ENCODE peak calls at places on chromosomes 1 and 21, in five cellular contexts. D is HFF-Myc, T is GM06990, P is tibial artery, C is hepatocyte. H is an unnamed sample.

GRCh38 chr1:25689686-25690381 is 73.2 kb downstream of the MAN1C1 start:
- DNase-seq in C (no peak), P (no peak), T (no peak), D (no peak), H (no peak)

GRCh38 chr1:233304489-233305102 is 9.1 kb upstream of the PCNX2 start:
- DNase-seq in D (no peak), C (peak), T (no peak), P (no peak), H (no peak)

GRCh38 chr1:209667701-209668100 is 7.5 kb upstream of the G0S2 start:
- DNase-seq in T (no peak), C (no peak), D (no peak), P (no peak), H (no peak)

GRCh38 chr1:180632326-180633088 is 685 bp downstream of the XPR1 start:
- DNase-seq in C (peak), D (no peak), P (no peak), T (no peak), H (no peak)

GRCh38 chr1:74505133-74505532 is 7.3 kb downstream of the LRRC53 start:
- DNase-seq in D (no peak), C (peak), P (no peak), T (no peak), H (no peak)

GRCh38 chr1:15943515-15944307 is 32.2 kb downstream of the ZBTB17 start:
- DNase-seq in T (no peak), D (no peak), P (no peak), C (no peak), H (no peak)

GRCh38 chr1:157399984-157400382 is 152.3 kb downstream of the FCRL5 start:
- DNase-seq in C (peak), P (no peak), T (no peak), D (no peak), H (no peak)

GRCh38 chr1:210541680-210542358 is 213.1 kb downstream of the HHAT start:
- DNase-seq in C (no peak), D (no peak), T (no peak), P (no peak), H (no peak)

GRCh38 chr1:41662656-41663437 is 178.4 kb upstream of the EDN2 start:
- DNase-seq in T (peak), P (peak), D (no peak), C (peak), H (no peak)

GRCh38 chr1:54884135-54884586 is 2.8 kb downstream of the DHCR24 start:
- DNase-seq in P (no peak), T (no peak), D (no peak), C (no peak), H (no peak)

GRCh38 chr1:50582346-50582745 is 159.1 kb upstream of the DMRTA2 start:
- DNase-seq in T (no peak), D (no peak), P (no peak), C (no peak), H (no peak)
- TF ChIP-seq CTCF in T (no peak), D (no peak), P (no peak), C (no peak), H (no peak)

GRCh38 chr1:51296379-51297357 is 33.7 kb downstream of the TTC39A start:
- DNase-seq in P (peak), D (peak), T (peak), C (peak), H (no peak)
- H3K4me3 ChIP-seq in P (peak), D (no peak), T (peak), C (no peak), H (peak)

GRCh38 chr1:214660900-214661299 is 57.9 kb downstream of the CENPF start:
- DNase-seq in D (peak), P (no peak), T (no peak), C (peak), H (peak)
- TF ChIP-seq CTCF in D (peak), P (no peak), T (no peak), C (peak), H (peak)

DNA sequence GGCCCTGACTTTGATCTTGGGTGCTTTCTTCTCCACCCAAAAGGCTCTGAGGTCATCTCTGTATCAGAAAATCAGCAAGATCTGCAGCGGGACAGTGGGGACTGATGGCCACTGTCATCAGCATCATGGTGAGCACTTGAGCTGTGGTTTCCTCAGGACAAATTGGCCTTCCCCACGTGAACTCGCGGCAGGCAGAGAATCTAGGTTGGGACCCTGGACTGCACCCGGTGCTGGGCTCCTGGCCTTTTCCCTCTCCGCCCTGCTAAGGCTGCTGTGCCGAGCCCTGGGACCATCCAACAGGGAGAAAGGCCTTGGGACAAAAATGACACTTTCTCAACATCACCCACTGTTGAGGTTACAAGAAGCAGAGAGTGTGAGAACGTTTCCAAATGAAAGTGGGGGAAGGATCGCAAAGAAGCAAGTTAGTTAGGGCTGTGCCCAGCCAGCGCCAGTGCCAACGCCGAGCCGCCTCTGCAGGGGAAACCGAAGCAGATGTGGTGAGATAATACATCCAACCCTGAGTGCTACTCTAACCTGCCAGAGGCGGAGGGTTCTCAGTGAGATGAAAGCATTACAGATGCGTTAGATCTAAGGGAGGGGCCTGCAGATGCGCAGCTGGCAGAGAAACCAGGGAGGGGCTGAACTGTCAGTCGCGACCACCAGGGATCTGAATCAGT is 9.1 kb upstream of the UMODL1 start:
- DNase-seq in T (no peak), C (no peak), P (no peak), D (no peak), H (no peak)
- H3K4me3 ChIP-seq in T (peak), C (no peak), P (no peak), D (no peak), H (no peak)

GRCh38 chr1:226110249-226111108 is 48.0 kb downstream of the H3-3A start:
- DNase-seq in D (no peak), P (peak), C (peak), T (peak), H (no peak)

GRCh38 chr1:226104671-226105121 is 42.2 kb downstream of the H3-3A start:
- DNase-seq in T (no peak), P (no peak), C (no peak), D (no peak), H (no peak)

GRCh38 chr1:226108935-226109828 is 46.7 kb downstream of the H3-3A start:
- DNase-seq in T (no peak), C (no peak), D (no peak), P (peak), H (no peak)

GRCh38 chr1:226109829-226110248 is 47.3 kb downstream of the H3-3A start:
- DNase-seq in T (peak), D (peak), P (peak), C (peak), H (no peak)

DNA sequence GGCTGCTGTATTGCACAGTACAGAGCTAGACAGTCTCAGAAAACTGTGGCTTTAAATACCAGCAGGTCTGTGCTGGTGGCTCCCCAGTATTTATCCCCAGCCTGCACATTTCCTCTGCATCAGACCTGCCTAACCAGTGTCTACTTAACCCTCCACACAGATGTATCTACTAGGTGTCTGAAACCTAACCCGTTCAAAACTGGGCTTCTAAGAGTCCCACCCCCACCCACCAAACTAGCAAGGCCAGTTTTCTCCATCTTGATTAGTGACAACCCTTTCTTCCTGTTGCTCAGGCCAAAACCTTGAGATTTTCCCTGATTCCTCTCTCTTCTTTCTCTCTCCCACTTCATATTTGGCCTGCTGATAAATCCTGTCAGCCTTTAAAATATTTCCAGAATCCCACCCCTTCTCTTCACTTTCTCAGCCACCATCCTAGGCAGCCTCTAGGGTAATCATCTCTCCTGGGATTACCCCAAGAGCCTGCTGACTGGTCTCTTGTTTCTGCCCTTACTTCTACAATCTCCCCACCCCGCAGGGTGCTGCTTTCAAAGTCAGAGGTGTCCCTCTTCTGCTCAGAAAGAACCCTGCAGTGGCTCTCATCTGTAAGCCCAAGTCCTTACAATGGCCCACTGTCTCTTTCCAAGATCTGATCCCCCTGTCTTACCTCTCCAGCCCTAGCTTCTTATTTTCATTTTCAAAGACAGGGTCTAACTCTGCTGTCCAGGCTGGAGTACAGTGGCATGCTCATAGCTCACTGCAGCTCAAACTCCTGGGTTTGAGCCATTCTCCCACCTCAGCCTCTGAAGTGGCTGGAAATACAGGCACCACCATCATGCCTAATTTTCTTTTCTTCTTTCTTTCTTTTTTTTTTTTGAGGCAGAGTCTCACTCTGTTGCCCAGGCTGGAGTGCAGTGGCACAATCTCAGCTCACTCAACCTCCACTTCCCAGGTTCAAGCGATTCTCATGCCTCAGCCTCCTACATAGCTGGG is 45.2 kb downstream of the H3-3A start:
- DNase-seq in P (no peak), D (no peak), T (no peak), C (no peak), H (no peak)
- TF ChIP-seq CTCF in P (no peak), D (no peak), T (peak), C (no peak), H (no peak)

GRCh38 chr1:108747128-108747827 is 804 bp downstream of the STXBP3 start:
- DNase-seq in D (peak), T (peak), P (peak), C (peak), H (peak)

GRCh38 chr1:108746382-108747127 is at the start of gene STXBP3:
- DNase-seq in D (peak), P (peak), C (peak), T (peak), H (peak)

GRCh38 chr1:108745980-108746381 is 493 bp upstream of the STXBP3 start:
- DNase-seq in T (no peak), D (no peak), P (no peak), C (no peak), H (no peak)

GRCh38 chr1:108749081-108749480 is 2.6 kb downstream of the STXBP3 start:
- DNase-seq in C (no peak), P (no peak), T (no peak), D (no peak), H (no peak)

GRCh38 chr1:108747898-108748297 is 1.4 kb downstream of the STXBP3 start:
- DNase-seq in C (no peak), D (no peak), T (no peak), P (no peak), H (no peak)
- H3K4me3 ChIP-seq in C (peak), D (peak), T (no peak), P (peak), H (no peak)

DNA sequence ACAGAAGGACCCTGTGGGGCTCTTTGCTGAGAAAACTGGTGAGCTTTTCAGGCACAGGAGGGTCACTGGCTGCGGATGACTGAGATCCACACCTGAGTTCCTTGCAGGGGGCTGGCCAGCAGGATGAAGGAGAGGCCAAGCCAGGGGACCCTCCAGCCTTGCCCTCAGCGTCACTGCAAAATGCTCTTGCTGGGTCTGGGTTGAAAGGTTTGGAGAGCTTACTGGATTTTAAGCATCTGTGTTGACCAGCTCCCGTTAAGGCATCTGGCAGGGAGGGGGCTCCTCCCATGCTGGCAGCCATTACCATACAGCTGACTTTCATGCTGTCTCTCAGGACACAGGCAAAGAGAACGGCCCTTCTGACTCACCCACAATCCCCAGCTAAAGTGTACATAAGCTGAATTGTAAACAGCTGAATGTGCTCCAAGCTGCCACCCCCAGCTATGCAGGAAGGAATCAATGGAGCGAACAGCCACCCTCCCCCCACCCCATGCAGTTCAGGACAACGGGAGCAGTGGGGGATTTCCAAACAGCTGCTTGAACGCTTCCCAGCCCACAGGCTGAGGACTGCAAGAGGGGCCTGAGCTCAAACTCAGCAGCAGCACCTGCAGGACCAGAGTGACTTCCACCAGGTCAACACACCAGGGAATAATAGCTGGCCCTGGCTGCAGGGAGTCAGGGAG is 21.3 kb upstream of the A3GALT2 start:
- DNase-seq in T (peak), P (peak), C (peak), D (peak), H (peak)
- TF ChIP-seq CTCF in T (no peak), P (no peak), C (no peak), D (no peak), H (peak)

GRCh38 chr21:42507418-42507817 is 6.2 kb upstream of the SLC37A1 start:
- DNase-seq in P (no peak), D (no peak), C (no peak), T (no peak), H (no peak)
- H3K4me3 ChIP-seq in P (no peak), D (no peak), C (no peak), T (no peak), H (no peak)

GRCh38 chr1:20087668-20088067 is 17.7 kb downstream of the PLA2G5 start:
- DNase-seq in D (no peak), C (no peak), P (no peak), T (no peak), H (no peak)
- TF ChIP-seq CTCF in D (no peak), C (no peak), P (no peak), T (peak), H (no peak)

H was measured in kidney epithelial cell.